ENCODE peak calls at places on chromosomes 5 and 9, in eight cellular contexts. One of them, this sample, is unnamed.

GRCh38 chr5:82234880-82235279 is 43.3 kb downstream of the RPS23 start:
- DNase-seq in heart left ventricle: no peak
- DNase-seq in lower leg skin: no peak
- DNase-seq in left ventricle myocardium inferior: no peak
- DNase-seq in endothelial cell: no peak
- DNase-seq in nephron progenitor cell: no peak
- DNase-seq in fibroblast of pulmonary artery: no peak
- DNase-seq in ovary: no peak
- DNase-seq in this sample: no peak

GRCh38 chr9:124654431-124654830 is 116.7 kb downstream of the NR6A1 start:
- DNase-seq in ovary: no peak
- DNase-seq in nephron progenitor cell: no peak
- DNase-seq in left ventricle myocardium inferior: no peak
- DNase-seq in fibroblast of pulmonary artery: no peak
- DNase-seq in endothelial cell: no peak
- DNase-seq in lower leg skin: no peak
- DNase-seq in heart left ventricle: no peak
- DNase-seq in this sample: no peak

GRCh38 chr5:111551120-111551519 is 38.8 kb upstream of the STARD4 start:
- DNase-seq in fibroblast of pulmonary artery: no peak
- DNase-seq in lower leg skin: no peak
- DNase-seq in left ventricle myocardium inferior: no peak
- DNase-seq in heart left ventricle: no peak
- DNase-seq in endothelial cell: no peak
- DNase-seq in ovary: no peak
- DNase-seq in nephron progenitor cell: no peak
- DNase-seq in this sample: no peak

GRCh38 chr9:113599647-113600476 is 136.3 kb downstream of the RGS3 start:
- DNase-seq in nephron progenitor cell: no peak
- DNase-seq in fibroblast of pulmonary artery: peak
- DNase-seq in lower leg skin: no peak
- DNase-seq in endothelial cell: no peak
- DNase-seq in heart left ventricle: peak
- DNase-seq in left ventricle myocardium inferior: no peak
- DNase-seq in ovary: no peak
- DNase-seq in this sample: no peak

GRCh38 chr5:9431496-9432258 is 114.2 kb downstream of the SEMA5A start:
- DNase-seq in fibroblast of pulmonary artery: peak
- DNase-seq in ovary: no peak
- DNase-seq in nephron progenitor cell: no peak
- DNase-seq in heart left ventricle: no peak
- DNase-seq in lower leg skin: no peak
- DNase-seq in left ventricle myocardium inferior: no peak
- DNase-seq in endothelial cell: no peak
- DNase-seq in this sample: no peak

GRCh38 chr5:2991884-2992283 is 240.4 kb upstream of the IRX2 start:
- DNase-seq in left ventricle myocardium inferior: no peak
- DNase-seq in nephron progenitor cell: no peak
- DNase-seq in fibroblast of pulmonary artery: no peak
- DNase-seq in ovary: no peak
- DNase-seq in heart left ventricle: no peak
- DNase-seq in lower leg skin: no peak
- DNase-seq in endothelial cell: no peak
- DNase-seq in this sample: no peak

GRCh38 chr9:35423499-35423898 is 66.4 kb upstream of the RUSC2 start:
- DNase-seq in left ventricle myocardium inferior: no peak
- DNase-seq in endothelial cell: no peak
- DNase-seq in nephron progenitor cell: no peak
- DNase-seq in heart left ventricle: no peak
- DNase-seq in fibroblast of pulmonary artery: no peak
- DNase-seq in ovary: no peak
- DNase-seq in lower leg skin: no peak
- DNase-seq in this sample: no peak

GRCh38 chr9:84512493-84512892 is 157.0 kb upstream of the NTRK2 start:
- DNase-seq in lower leg skin: no peak
- DNase-seq in fibroblast of pulmonary artery: no peak
- DNase-seq in heart left ventricle: no peak
- DNase-seq in ovary: no peak
- DNase-seq in endothelial cell: no peak
- DNase-seq in left ventricle myocardium inferior: no peak
- DNase-seq in nephron progenitor cell: no peak
- DNase-seq in this sample: no peak

GRCh38 chr5:147248584-147248983 is 13.8 kb downstream of the STK32A start:
- DNase-seq in nephron progenitor cell: no peak
- DNase-seq in fibroblast of pulmonary artery: no peak
- DNase-seq in endothelial cell: no peak
- DNase-seq in left ventricle myocardium inferior: no peak
- DNase-seq in lower leg skin: no peak
- DNase-seq in ovary: no peak
- DNase-seq in heart left ventricle: no peak
- DNase-seq in this sample: no peak

GRCh38 chr5:93596676-93597441 is 13.8 kb downstream of the NR2F1 start:
- DNase-seq in ovary: no peak
- DNase-seq in left ventricle myocardium inferior: no peak
- DNase-seq in nephron progenitor cell: peak
- DNase-seq in heart left ventricle: no peak
- DNase-seq in fibroblast of pulmonary artery: no peak
- DNase-seq in endothelial cell: no peak
- DNase-seq in lower leg skin: peak
- DNase-seq in this sample: no peak

GRCh38 chr5:65142511-65143011 is 339.2 kb downstream of the ADAMTS6 start:
- DNase-seq in endothelial cell: no peak
- DNase-seq in heart left ventricle: no peak
- DNase-seq in left ventricle myocardium inferior: no peak
- DNase-seq in lower leg skin: no peak
- DNase-seq in fibroblast of pulmonary artery: peak
- DNase-seq in nephron progenitor cell: no peak
- DNase-seq in ovary: no peak
- DNase-seq in this sample: no peak

GRCh38 chr5:98096155-98096554 is 677.3 kb upstream of the RGMB start:
- DNase-seq in heart left ventricle: no peak
- DNase-seq in ovary: no peak
- DNase-seq in lower leg skin: no peak
- DNase-seq in endothelial cell: no peak
- DNase-seq in nephron progenitor cell: no peak
- DNase-seq in left ventricle myocardium inferior: no peak
- DNase-seq in fibroblast of pulmonary artery: peak
- DNase-seq in this sample: no peak

GRCh38 chr5:100502684-100503083 is 32.5 kb upstream of the FAM174A start:
- DNase-seq in heart left ventricle: no peak
- DNase-seq in nephron progenitor cell: no peak
- DNase-seq in left ventricle myocardium inferior: no peak
- DNase-seq in fibroblast of pulmonary artery: no peak
- DNase-seq in lower leg skin: no peak
- DNase-seq in endothelial cell: no peak
- DNase-seq in ovary: no peak
- DNase-seq in this sample: no peak

GRCh38 chr5:180799194-180799593 is 3.4 kb downstream of the MGAT1 start:
- DNase-seq in fibroblast of pulmonary artery: no peak
- DNase-seq in heart left ventricle: no peak
- DNase-seq in ovary: no peak
- DNase-seq in left ventricle myocardium inferior: no peak
- DNase-seq in endothelial cell: peak
- DNase-seq in lower leg skin: peak
- DNase-seq in nephron progenitor cell: peak
- DNase-seq in this sample: no peak

GRCh38 chr9:35798658-35799366 is 7.4 kb downstream of the NPR2 start:
- DNase-seq in fibroblast of pulmonary artery: peak
- DNase-seq in ovary: no peak
- DNase-seq in heart left ventricle: no peak
- DNase-seq in endothelial cell: no peak
- DNase-seq in lower leg skin: peak
- DNase-seq in nephron progenitor cell: no peak
- DNase-seq in left ventricle myocardium inferior: no peak
- DNase-seq in this sample: no peak

GRCh38 chr9:136769710-136770191 is 5.4 kb upstream of the LCN15 start:
- DNase-seq in lower leg skin: no peak
- DNase-seq in heart left ventricle: peak
- DNase-seq in nephron progenitor cell: peak
- DNase-seq in left ventricle myocardium inferior: no peak
- DNase-seq in fibroblast of pulmonary artery: no peak
- DNase-seq in ovary: no peak
- DNase-seq in endothelial cell: peak
- DNase-seq in this sample: peak

DNA sequence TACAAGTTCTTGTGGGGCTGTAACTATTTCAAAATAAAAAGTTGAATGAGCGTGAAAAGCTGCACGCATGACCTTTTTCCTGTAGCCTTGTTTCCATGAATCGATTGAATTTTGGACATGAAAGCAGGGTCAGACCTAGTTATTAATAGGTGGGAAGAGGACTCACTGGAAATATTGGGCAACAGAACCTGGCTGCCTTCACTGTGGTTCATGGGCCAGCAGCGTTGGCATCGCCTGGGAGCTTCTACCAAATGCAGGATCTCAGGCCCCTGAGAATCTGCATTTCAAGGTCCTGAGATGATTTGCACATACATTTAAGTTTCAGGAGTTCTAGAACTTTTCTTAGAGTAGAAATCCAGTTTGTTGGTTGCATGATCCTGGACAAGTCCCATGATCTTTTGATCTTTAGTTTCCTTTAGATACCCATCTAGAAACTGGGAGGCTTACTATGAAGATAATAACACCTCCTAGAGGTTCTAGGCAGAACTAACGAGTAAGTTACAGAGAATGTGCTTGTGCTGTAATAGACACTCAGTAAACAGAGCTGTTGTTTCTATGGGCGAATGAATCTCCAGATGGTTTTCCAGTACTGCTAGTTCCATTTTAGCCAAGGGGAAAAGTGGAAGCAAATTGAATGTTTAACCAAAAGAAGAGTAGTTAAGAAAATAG is 12.4 kb downstream of the ANKRD33B start:
- DNase-seq in ovary: no peak
- DNase-seq in fibroblast of pulmonary artery: no peak
- DNase-seq in heart left ventricle: no peak
- DNase-seq in left ventricle myocardium inferior: no peak
- DNase-seq in endothelial cell: no peak
- DNase-seq in lower leg skin: no peak
- DNase-seq in nephron progenitor cell: no peak
- DNase-seq in this sample: no peak
- TF ChIP-seq CTCF in ovary: no peak
- TF ChIP-seq CTCF in fibroblast of pulmonary artery: no peak
- TF ChIP-seq CTCF in heart left ventricle: no peak
- TF ChIP-seq CTCF in left ventricle myocardium inferior: no peak
- TF ChIP-seq CTCF in endothelial cell: no peak
- TF ChIP-seq CTCF in lower leg skin: no peak
- TF ChIP-seq CTCF in nephron progenitor cell: no peak
- TF ChIP-seq CTCF in this sample: no peak

GRCh38 chr9:2622361-2623045 is 916 bp downstream of the VLDLR start:
- DNase-seq in nephron progenitor cell: peak
- DNase-seq in fibroblast of pulmonary artery: peak
- DNase-seq in heart left ventricle: peak
- DNase-seq in ovary: peak
- DNase-seq in endothelial cell: peak
- DNase-seq in lower leg skin: peak
- DNase-seq in left ventricle myocardium inferior: peak
- DNase-seq in this sample: peak
- TF ChIP-seq CTCF in nephron progenitor cell: no peak
- TF ChIP-seq CTCF in fibroblast of pulmonary artery: no peak
- TF ChIP-seq CTCF in heart left ventricle: no peak
- TF ChIP-seq CTCF in ovary: no peak
- TF ChIP-seq CTCF in endothelial cell: no peak
- TF ChIP-seq CTCF in lower leg skin: no peak
- TF ChIP-seq CTCF in left ventricle myocardium inferior: no peak
- TF ChIP-seq CTCF in this sample: peak

GRCh38 chr5:108749130-108749861 is 1.6 kb downstream of the FER start:
- DNase-seq in fibroblast of pulmonary artery: no peak
- DNase-seq in lower leg skin: peak
- DNase-seq in endothelial cell: no peak
- DNase-seq in nephron progenitor cell: peak
- DNase-seq in left ventricle myocardium inferior: no peak
- DNase-seq in ovary: no peak
- DNase-seq in heart left ventricle: no peak
- DNase-seq in this sample: peak
- TF ChIP-seq CTCF in fibroblast of pulmonary artery: no peak
- TF ChIP-seq CTCF in lower leg skin: no peak
- TF ChIP-seq CTCF in endothelial cell: no peak
- TF ChIP-seq CTCF in nephron progenitor cell: no peak
- TF ChIP-seq CTCF in left ventricle myocardium inferior: no peak
- TF ChIP-seq CTCF in ovary: no peak
- TF ChIP-seq CTCF in heart left ventricle: peak
- TF ChIP-seq CTCF in this sample: peak

DNA sequence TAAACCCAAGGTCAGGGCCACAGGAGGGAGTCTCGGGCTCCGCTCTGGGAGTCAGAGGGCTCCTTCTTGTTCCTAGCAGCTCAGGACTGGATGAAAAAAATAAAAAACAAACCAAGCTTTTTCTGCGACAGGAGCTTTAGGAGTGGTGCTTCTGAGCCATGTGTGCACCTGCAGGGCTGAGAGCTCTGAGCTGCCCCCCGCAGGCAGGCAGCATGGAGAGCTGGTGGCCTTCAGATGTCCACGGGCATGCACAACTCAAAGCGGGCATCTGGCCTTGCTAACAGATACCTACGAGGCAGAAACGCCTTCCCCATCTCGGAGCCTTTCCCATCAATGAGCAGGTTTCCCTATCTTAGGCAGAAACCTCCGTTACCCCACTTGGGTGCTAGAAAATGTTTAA is 28.5 kb downstream of the DBH start:
- DNase-seq in left ventricle myocardium inferior: no peak
- DNase-seq in nephron progenitor cell: no peak
- DNase-seq in fibroblast of pulmonary artery: no peak
- DNase-seq in ovary: no peak
- DNase-seq in endothelial cell: no peak
- DNase-seq in lower leg skin: no peak
- DNase-seq in heart left ventricle: no peak
- DNase-seq in this sample: no peak
- TF ChIP-seq CTCF in left ventricle myocardium inferior: no peak
- TF ChIP-seq CTCF in nephron progenitor cell: no peak
- TF ChIP-seq CTCF in fibroblast of pulmonary artery: no peak
- TF ChIP-seq CTCF in ovary: no peak
- TF ChIP-seq CTCF in endothelial cell: no peak
- TF ChIP-seq CTCF in lower leg skin: no peak
- TF ChIP-seq CTCF in heart left ventricle: no peak
- TF ChIP-seq CTCF in this sample: no peak